ENCODE peak calls at places on chromosome 12, in seven cellular contexts. Y is kidney epithelial cell, H is PC-3, X is epithelial cell of esophagus, P is heart left ventricle, S is MM.1S, D is fibroblast of pulmonary artery. T is an unnamed sample.

GRCh38 chr12:7994731-7995205 is 37.7 kb upstream of the FOXJ2 start:
- DNase-seq in Y (peak; percentile 48), H (peak; percentile 89), X (peak; percentile 78), P (no peak), S (no peak), D (peak; percentile 79), T (peak; percentile 52)

GRCh38 chr12:97482153-97482693 is 19.6 kb downstream of the RMST start:
- DNase-seq in Y (no peak), H (no peak), X (no peak), P (no peak), S (no peak), D (no peak), T (no peak)

GRCh38 chr12:84243686-84244085 is 668.9 kb downstream of the SLC6A15 start:
- DNase-seq in Y (no peak), H (no peak), X (no peak), P (no peak), S (no peak), D (no peak), T (no peak)

GRCh38 chr12:28536088-28536487 is 345.8 kb downstream of the CCDC91 start:
- DNase-seq in Y (no peak), H (peak; percentile 44), X (peak; percentile 47), P (no peak), S (no peak), D (peak; percentile 88), T (peak; percentile 66)

GRCh38 chr12:113660941-113661340 is 189.3 kb upstream of the LHX5 start:
- DNase-seq in Y (no peak), H (no peak), X (no peak), P (no peak), S (no peak), D (no peak), T (no peak)

GRCh38 chr12:100790558-100790957 is 4.0 kb upstream of the ANO4 start:
- DNase-seq in Y (no peak), H (no peak), X (no peak), P (no peak), S (no peak), D (no peak), T (no peak)

GRCh38 chr12:25130741-25131188 is 64.2 kb downstream of the DNAI7 start:
- DNase-seq in Y (no peak), H (peak; percentile 60), X (peak; percentile 62), P (no peak), S (peak; percentile 74), D (peak; percentile 66), T (peak; percentile 59)

GRCh38 chr12:10301103-10301502 is 6.6 kb upstream of the KLRD1 start:
- DNase-seq in Y (peak; percentile 23), H (peak; percentile 38), X (no peak), P (no peak), S (no peak), D (no peak), T (no peak)

GRCh38 chr12:5348057-5348456 is 83.9 kb upstream of the NTF3 start:
- DNase-seq in Y (no peak), H (no peak), X (no peak), P (no peak), S (no peak), D (no peak), T (no peak)

GRCh38 chr12:41011939-41012338 is 176.2 kb upstream of the PDZRN4 start:
- DNase-seq in Y (no peak), H (no peak), X (no peak), P (no peak), S (peak; percentile 31), D (no peak), T (no peak)
- TF ChIP-seq CTCF in Y (no peak), H (no peak), X (no peak), P (no peak), S (peak; percentile 29), D (no peak), T (no peak)

GRCh38 chr12:116202940-116203339 is 74.6 kb downstream of the MED13L start:
- DNase-seq in Y (no peak), H (no peak), X (no peak), P (no peak), S (no peak), D (no peak), T (no peak)
- TF ChIP-seq CTCF in Y (peak; percentile 4), H (no peak), X (no peak), P (no peak), S (no peak), D (peak; percentile 2), T (no peak)

GRCh38 chr12:9149372-9149771 is 33.7 kb upstream of the A2M start:
- DNase-seq in Y (no peak), H (no peak), X (peak; percentile 19), P (no peak), S (no peak), D (no peak), T (peak; percentile 44)
- TF ChIP-seq CTCF in Y (no peak), H (peak; percentile 45), X (peak; percentile 35), P (no peak), S (peak; percentile 18), D (no peak), T (no peak)

GRCh38 chr12:94725375-94726168 is 75.2 kb upstream of the TMCC3 start:
- DNase-seq in Y (no peak), H (peak; percentile 75), X (peak; percentile 88), P (no peak), S (no peak), D (peak; percentile 75), T (peak; percentile 70)
- TF ChIP-seq CTCF in Y (peak; percentile 10), H (peak; percentile 77), X (peak; percentile 75), P (peak; percentile 59), S (peak; percentile 27), D (peak; percentile 63), T (peak; percentile 49)